ENCODE peak calls at places on chromosomes 1 and 21, in nine cellular contexts. K is fibroblast of pulmonary artery, R is lower lobe of right lung, W is AG09309, L is Peyer's patch, J is kidney epithelial cell, B is mesenchymal stem cell, P is cardiac fibroblast, A is astrocyte of the cerebellum. I is an unnamed sample.

GRCh38 chr1:154801612-154802011 is 68.5 kb downstream of the KCNN3 start:
- DNase-seq in P (no peak), A (no peak), J (no peak), W (no peak), K (no peak), R (no peak), L (no peak), B (no peak), I (no peak)

GRCh38 chr1:168582690-168583325 is 6.4 kb downstream of the XCL1 start:
- DNase-seq in A (peak), B (no peak), K (peak), L (no peak), R (no peak), W (no peak), J (peak), P (peak), I (peak)

GRCh38 chr21:17442174-17442573 is 70.7 kb upstream of the CXADR start:
- DNase-seq in J (no peak), A (no peak), P (no peak), W (no peak), B (no peak), R (no peak), L (no peak), K (no peak), I (no peak)

GRCh38 chr1:179091691-179092165 is 9.9 kb downstream of the TOR3A start:
- DNase-seq in J (no peak), R (peak), P (peak), W (peak), A (no peak), L (no peak), K (peak), B (peak), I (peak)

GRCh38 chr1:228341450-228341813 is 65.2 kb downstream of the TRIM11 start:
- DNase-seq in L (no peak), K (no peak), A (no peak), R (peak), J (no peak), P (no peak), W (no peak), B (no peak), I (no peak)

GRCh38 chr21:19935459-19935858 is 1062.8 kb upstream of the NCAM2 start:
- DNase-seq in W (no peak), J (no peak), L (no peak), R (no peak), A (no peak), B (no peak), P (no peak), K (no peak), I (no peak)

GRCh38 chr1:207752456-207753132 is 740 bp downstream of the CD46 start:
- DNase-seq in J (no peak), W (no peak), P (peak), L (peak), A (no peak), B (peak), K (peak), R (peak), I (no peak)

GRCh38 chr1:15089244-15089992 is 64.1 kb upstream of the TMEM51 start:
- DNase-seq in A (no peak), R (peak), W (no peak), L (no peak), K (peak), J (no peak), P (no peak), B (no peak), I (no peak)

GRCh38 chr1:30232288-30232899 is 491.0 kb downstream of the MATN1 start:
- DNase-seq in B (no peak), A (no peak), R (no peak), J (no peak), P (no peak), W (no peak), L (no peak), K (no peak), I (no peak)

GRCh38 chr21:36038701-36039497 is 21.4 kb downstream of the SETD4 start:
- DNase-seq in A (no peak), P (no peak), K (no peak), W (no peak), B (no peak), R (no peak), J (no peak), L (no peak), I (no peak)

GRCh38 chr1:51986718-51987117 is 3.8 kb downstream of the RAB3B start:
- DNase-seq in L (no peak), A (no peak), B (no peak), W (no peak), R (no peak), P (no peak), J (no peak), K (no peak), I (no peak)

GRCh38 chr1:204514841-204515240 is 1.4 kb upstream of the MDM4 start:
- DNase-seq in P (no peak), A (no peak), K (no peak), J (no peak), L (no peak), R (no peak), W (no peak), B (no peak), I (no peak)

GRCh38 chr1:156704166-156704711 is 1.1 kb downstream of the CRABP2 start:
- DNase-seq in W (no peak), B (no peak), K (no peak), J (no peak), L (no peak), P (no peak), R (no peak), A (no peak), I (no peak)

GRCh38 chr1:156703741-156704140 is 1.6 kb downstream of the CRABP2 start:
- DNase-seq in B (no peak), L (no peak), J (no peak), P (no peak), K (no peak), A (no peak), R (no peak), W (no peak), I (no peak)

GRCh38 chr1:156705321-156705917 is at the start of gene CRABP2:
- DNase-seq in R (peak), L (no peak), P (no peak), K (no peak), W (no peak), A (no peak), J (no peak), B (peak), I (peak)

GRCh38 chr1:156705918-156706646 is 699 bp upstream of the CRABP2 start:
- DNase-seq in L (peak), K (no peak), W (no peak), R (peak), J (no peak), A (no peak), P (peak), B (peak), I (peak)

GRCh38 chr1:156704930-156705320 is 458 bp downstream of the CRABP2 start:
- DNase-seq in J (no peak), W (no peak), B (peak), R (peak), P (peak), A (no peak), K (peak), L (no peak), I (peak)
- H3K4me3 ChIP-seq in J (peak), W (peak), B (peak), R (peak), P (peak), A (peak), K (peak), L (peak), I (peak)

DNA sequence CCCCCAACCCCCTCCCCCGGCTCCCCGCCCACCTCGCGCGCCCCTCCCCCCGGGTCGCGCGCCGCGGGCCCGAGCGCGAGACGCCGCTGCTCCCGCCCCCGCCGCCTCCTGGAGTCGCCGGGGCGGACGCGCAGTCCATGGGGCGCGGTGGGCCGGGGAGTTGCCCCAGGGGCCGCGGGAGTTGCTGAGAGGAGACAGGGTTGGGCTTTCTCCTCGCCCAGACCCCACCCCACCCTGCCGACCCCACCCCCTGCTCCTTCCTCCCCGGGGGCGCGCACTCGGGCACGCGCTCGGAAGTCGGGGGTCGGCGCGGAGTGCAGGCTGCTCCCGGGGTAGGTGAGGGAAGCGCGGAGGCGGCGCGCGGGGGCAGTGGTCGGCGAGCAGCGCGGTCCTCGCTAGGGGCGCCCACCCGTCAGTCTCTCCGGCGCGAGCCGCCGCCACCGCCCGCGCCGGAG is at the start of gene LAMC1:
- DNase-seq in J (no peak), R (peak), K (peak), B (peak), P (peak), W (no peak), A (peak), L (peak), I (peak)
- H3K4me3 ChIP-seq in J (peak), R (peak), K (peak), B (peak), P (peak), W (peak), A (peak), L (peak), I (peak)

GRCh38 chr1:172141351-172142000 is 279.0 kb upstream of the C1orf105 start:
- DNase-seq in K (no peak), J (no peak), W (no peak), R (no peak), A (no peak), L (no peak), B (peak), P (no peak), I (no peak)
- H3K4me3 ChIP-seq in K (peak), J (no peak), W (peak), R (peak), A (no peak), L (no peak), B (peak), P (peak), I (peak)

GRCh38 chr1:9246841-9247785 is 12.5 kb downstream of the H6PD start:
- DNase-seq in P (no peak), A (no peak), B (no peak), R (no peak), W (no peak), K (no peak), J (no peak), L (no peak), I (no peak)

GRCh38 chr1:9249263-9249533 is 14.6 kb downstream of the H6PD start:
- DNase-seq in J (no peak), W (no peak), P (no peak), L (no peak), R (no peak), K (no peak), B (no peak), A (no peak), I (no peak)

GRCh38 chr1:9248341-9249262 is 14.0 kb downstream of the H6PD start:
- DNase-seq in K (no peak), W (no peak), B (no peak), A (no peak), P (no peak), L (peak), R (no peak), J (no peak), I (no peak)

GRCh38 chr1:9246215-9246614 is 11.6 kb downstream of the H6PD start:
- DNase-seq in P (no peak), J (no peak), R (no peak), L (no peak), K (no peak), W (no peak), B (no peak), A (no peak), I (no peak)

DNA sequence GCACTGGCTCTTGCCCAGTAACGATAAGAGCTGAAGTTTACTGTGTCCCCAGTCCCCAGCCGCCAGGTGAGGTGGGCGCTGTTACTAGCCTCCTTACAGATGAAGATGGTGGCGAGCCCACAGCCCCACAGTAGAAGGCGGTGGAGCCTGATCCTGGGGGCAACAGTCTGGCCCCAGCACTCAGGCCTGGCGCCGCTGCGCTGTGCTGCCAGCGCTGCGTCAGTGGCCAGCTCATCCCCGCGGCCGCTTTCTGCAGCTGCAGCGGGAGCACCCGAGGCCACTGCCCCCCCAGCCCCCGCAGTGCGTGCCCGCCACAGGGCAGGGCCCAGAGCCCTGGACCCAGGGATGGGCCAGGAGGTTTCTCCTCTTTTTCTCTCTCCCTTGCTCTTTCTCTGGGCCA is 13.3 kb downstream of the H6PD start:
- DNase-seq in K (no peak), A (no peak), B (no peak), W (no peak), R (no peak), J (no peak), P (no peak), L (no peak), I (no peak)
- H3K4me3 ChIP-seq in K (no peak), A (no peak), B (no peak), W (no peak), R (no peak), J (no peak), P (no peak), L (no peak), I (no peak)

DNA sequence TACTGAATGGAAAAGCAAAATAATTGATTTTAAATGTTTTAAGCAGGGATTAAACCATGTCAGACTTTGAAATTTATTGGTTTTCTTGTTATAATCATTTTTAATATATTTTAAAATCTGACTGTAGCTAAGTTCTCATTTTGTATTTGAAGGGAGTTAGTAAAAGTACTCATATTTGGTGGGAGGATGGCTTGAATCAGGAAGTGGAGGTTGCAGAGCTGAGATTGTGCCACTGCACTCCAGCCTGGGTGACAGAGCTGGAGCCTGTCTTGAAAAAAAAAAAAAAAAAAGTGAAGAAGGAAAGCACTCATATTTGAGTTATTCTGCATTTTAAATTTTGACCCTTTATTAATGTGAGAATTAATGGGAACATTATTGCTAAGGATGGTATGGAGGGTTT is 106.0 kb downstream of the RABGAP1L start:
- DNase-seq in P (no peak), R (no peak), J (no peak), K (no peak), A (no peak), B (no peak), W (no peak), L (no peak), I (no peak)
- H3K4me3 ChIP-seq in P (no peak), R (no peak), J (no peak), K (no peak), A (no peak), B (no peak), W (no peak), L (no peak), I (no peak)

I was measured in foreskin fibroblast.